ENCODE peak calls at places on chromosomes 12 and 14, in seven cellular contexts. I is IMR-90, R is neuronal stem cell, N is mesenchymal stem cell, F is H9, C is H1, G is trophoblast cell. K is an unnamed sample.

GRCh38 chr14:64363265-64363840 is 24.8 kb upstream of the MTHFD1 start:
- DNase-seq in F (no peak), I (peak), G (no peak), N (peak), R (no peak), C (no peak), K (peak)

GRCh38 chr14:91058017-91058675 is 2.3 kb downstream of the RPS6KA5 start:
- DNase-seq in G (peak), C (no peak), F (no peak), I (no peak), R (no peak), N (peak), K (no peak)

GRCh38 chr14:33790996-33791395 is 159.9 kb downstream of the EGLN3 start:
- DNase-seq in C (no peak), I (no peak), N (no peak), F (no peak), R (no peak), G (no peak), K (no peak)

GRCh38 chr12:69639400-69640016 is 28.8 kb upstream of the LRRC10 start:
- DNase-seq in R (peak), N (peak), G (peak), C (peak), F (peak), I (peak), K (peak)

GRCh38 chr14:33714527-33715222 is 236.2 kb downstream of the EGLN3 start:
- DNase-seq in I (no peak), C (no peak), R (no peak), F (no peak), G (no peak), N (peak), K (no peak)

GRCh38 chr12:54262403-54262925 is 17.5 kb downstream of the CBX5 start:
- DNase-seq in I (peak), C (no peak), R (no peak), N (peak), F (no peak), G (peak), K (peak)

GRCh38 chr14:95530461-95531170 is 4.2 kb upstream of the GLRX5 start:
- DNase-seq in I (no peak), R (no peak), N (no peak), F (no peak), C (no peak), G (peak), K (no peak)

GRCh38 chr12:47992776-47993175 is 11.5 kb downstream of the COL2A1 start:
- DNase-seq in F (no peak), I (no peak), R (no peak), C (no peak), N (no peak), G (no peak), K (no peak)

GRCh38 chr12:54304187-54304810 is 3.5 kb upstream of the NFE2 start:
- DNase-seq in G (peak), C (peak), N (peak), F (peak), R (no peak), I (no peak), K (no peak)

GRCh38 chr14:33811731-33812130 is 139.1 kb downstream of the EGLN3 start:
- DNase-seq in N (no peak), G (no peak), C (no peak), I (no peak), R (no peak), F (no peak), K (no peak)

GRCh38 chr14:102052522-102052921 is 34.3 kb downstream of the HSP90AA1 start:
- DNase-seq in F (no peak), G (peak), N (no peak), R (no peak), C (no peak), I (no peak), K (no peak)

GRCh38 chr14:56889705-56890104 is 79.4 kb upstream of the OTX2 start:
- DNase-seq in N (no peak), G (no peak), I (no peak), C (no peak), R (no peak), F (no peak), K (no peak)

GRCh38 chr14:100215330-100215885 is 23.5 kb upstream of the YY1 start:
- DNase-seq in N (no peak), I (no peak), C (no peak), R (no peak), G (no peak), F (no peak), K (no peak)

GRCh38 chr12:76738824-76739579 is 24.9 kb upstream of the ZDHHC17 start:
- DNase-seq in F (peak), C (no peak), R (no peak), N (no peak), I (no peak), G (peak), K (peak)

GRCh38 chr12:45216983-45217485 is 1.1 kb downstream of the ANO6 start:
- DNase-seq in C (no peak), G (no peak), N (no peak), F (no peak), I (no peak), R (no peak), K (no peak)

GRCh38 chr14:20657216-20658211 is 16.0 kb upstream of the OR6S1 start:
- DNase-seq in I (peak), N (no peak), G (peak), C (peak), R (no peak), F (peak), K (peak)

GRCh38 chr14:104388631-104389325 is 190.8 kb upstream of the C14orf180 start:
- DNase-seq in I (no peak), C (no peak), R (no peak), F (peak), G (no peak), N (no peak), K (no peak)

GRCh38 chr12:76124456-76124855 is 40.0 kb upstream of the NAP1L1 start:
- DNase-seq in N (no peak), F (no peak), R (no peak), I (no peak), G (no peak), C (no peak), K (no peak)

GRCh38 chr12:110338754-110339153 is 57.7 kb downstream of the ATP2A2 start:
- DNase-seq in I (no peak), N (peak), F (no peak), G (no peak), C (peak), R (no peak), K (peak)

GRCh38 chr12:53049582-53050318 is at the start of gene TNS2:
- DNase-seq in C (peak), G (no peak), F (peak), I (peak), R (no peak), N (peak), K (peak)

GRCh38 chr12:25052191-25053020 is 103.5 kb upstream of the BCAT1 start:
- DNase-seq in F (no peak), R (no peak), N (no peak), G (peak), I (no peak), C (no peak), K (peak)

GRCh38 chr12:99619389-99620158 is 28.0 kb upstream of the GARIN6 start:
- DNase-seq in G (peak), N (peak), F (peak), R (peak), C (peak), I (peak), K (peak)

GRCh38 chr12:131087991-131088700 is 134.4 kb downstream of the ADGRD1 start:
- DNase-seq in F (peak), I (no peak), C (peak), R (no peak), G (no peak), N (no peak), K (no peak)

GRCh38 chr14:34329281-34329680 is 132.8 kb downstream of the SPTSSA start:
- DNase-seq in N (no peak), G (no peak), R (no peak), C (no peak), I (peak), F (no peak), K (no peak)

GRCh38 chr14:77967110-77967509 is 167.2 kb downstream of the ADCK1 start:
- DNase-seq in R (no peak), N (no peak), G (no peak), F (no peak), I (no peak), C (no peak), K (no peak)

GRCh38 chr14:77961853-77962580 is 162.1 kb downstream of the ADCK1 start:
- DNase-seq in I (no peak), G (no peak), C (no peak), F (no peak), N (no peak), R (no peak), K (no peak)

GRCh38 chr14:77962731-77963520 is 163.0 kb downstream of the ADCK1 start:
- DNase-seq in C (no peak), F (no peak), R (no peak), N (no peak), G (peak), I (no peak), K (no peak)

GRCh38 chr14:77965050-77965449 is 165.1 kb downstream of the ADCK1 start:
- DNase-seq in R (no peak), G (no peak), C (no peak), F (no peak), I (no peak), N (no peak), K (no peak)

GRCh38 chr14:77965919-77966435 is 166.1 kb downstream of the ADCK1 start:
- DNase-seq in I (peak), G (peak), R (no peak), N (peak), F (peak), C (peak), K (peak)
- H3K9ac ChIP-seq in I (no peak), G (no peak), R (peak), N (peak), F (peak), C (no peak), K (peak)

GRCh38 chr12:120094485-120094884 is 22.1 kb downstream of the RAB35 start:
- DNase-seq in N (no peak), I (no peak), G (no peak), C (no peak), R (no peak), F (no peak), K (no peak)
- H3K4ac ChIP-seq in N (no peak), I (no peak), G (no peak), C (peak), R (no peak), F (no peak), K (no peak)

GRCh38 chr12:124436366-124436765 is 131.0 kb downstream of the NCOR2 start:
- DNase-seq in N (no peak), I (peak), C (no peak), R (no peak), G (no peak), F (no peak), K (peak)
- H3K9ac ChIP-seq in N (no peak), I (no peak), C (no peak), R (no peak), G (no peak), F (no peak), K (no peak)

GRCh38 chr14:94481468-94482131 is 5.6 kb upstream of the SERPINA9 start:
- DNase-seq in C (no peak), F (no peak), N (no peak), I (peak), R (no peak), G (peak), K (no peak)

GRCh38 chr14:94483071-94483451 is 7.1 kb upstream of the SERPINA9 start:
- DNase-seq in I (no peak), C (no peak), F (no peak), G (no peak), N (no peak), R (no peak), K (no peak)

GRCh38 chr14:94484476-94484875 is 8.5 kb upstream of the SERPINA9 start:
- DNase-seq in F (no peak), I (no peak), C (no peak), N (no peak), G (no peak), R (no peak), K (no peak)

GRCh38 chr14:94485944-94486841 is 10.2 kb upstream of the SERPINA9 start:
- DNase-seq in F (peak), C (peak), G (peak), N (no peak), R (peak), I (peak), K (peak)

DNA sequence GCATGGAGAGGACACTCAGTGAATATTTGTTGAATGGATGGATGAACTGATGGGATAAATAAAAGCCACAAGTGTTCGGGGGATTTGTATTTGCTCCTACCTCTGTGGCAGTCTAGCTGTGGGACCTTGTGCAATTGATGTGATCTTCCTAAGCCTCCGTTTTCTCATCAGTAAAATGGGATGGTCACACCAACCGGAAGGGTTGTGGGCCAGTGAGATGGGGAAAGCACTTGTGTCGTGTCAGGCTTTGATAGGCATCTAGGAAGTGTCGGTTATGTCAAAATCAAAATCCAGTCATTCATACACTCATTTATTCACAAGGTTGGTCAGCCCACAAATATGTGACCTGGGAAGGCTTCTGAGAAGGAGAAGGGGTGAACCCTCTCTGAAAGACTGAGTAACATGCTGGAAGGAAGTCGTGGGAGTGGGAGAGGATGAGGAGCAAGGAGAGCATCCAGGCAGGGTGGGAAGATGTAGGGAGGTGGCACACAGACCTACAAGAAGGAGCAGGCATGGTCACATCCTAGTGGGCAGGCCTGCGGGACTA is 7.8 kb upstream of the SERPINA9 start:
- DNase-seq in G (peak), R (no peak), C (no peak), F (no peak), N (no peak), I (peak), K (no peak)
- H3K4ac ChIP-seq in G (no peak), R (no peak), C (no peak), F (no peak), N (no peak), I (no peak), K (no peak)

DNA sequence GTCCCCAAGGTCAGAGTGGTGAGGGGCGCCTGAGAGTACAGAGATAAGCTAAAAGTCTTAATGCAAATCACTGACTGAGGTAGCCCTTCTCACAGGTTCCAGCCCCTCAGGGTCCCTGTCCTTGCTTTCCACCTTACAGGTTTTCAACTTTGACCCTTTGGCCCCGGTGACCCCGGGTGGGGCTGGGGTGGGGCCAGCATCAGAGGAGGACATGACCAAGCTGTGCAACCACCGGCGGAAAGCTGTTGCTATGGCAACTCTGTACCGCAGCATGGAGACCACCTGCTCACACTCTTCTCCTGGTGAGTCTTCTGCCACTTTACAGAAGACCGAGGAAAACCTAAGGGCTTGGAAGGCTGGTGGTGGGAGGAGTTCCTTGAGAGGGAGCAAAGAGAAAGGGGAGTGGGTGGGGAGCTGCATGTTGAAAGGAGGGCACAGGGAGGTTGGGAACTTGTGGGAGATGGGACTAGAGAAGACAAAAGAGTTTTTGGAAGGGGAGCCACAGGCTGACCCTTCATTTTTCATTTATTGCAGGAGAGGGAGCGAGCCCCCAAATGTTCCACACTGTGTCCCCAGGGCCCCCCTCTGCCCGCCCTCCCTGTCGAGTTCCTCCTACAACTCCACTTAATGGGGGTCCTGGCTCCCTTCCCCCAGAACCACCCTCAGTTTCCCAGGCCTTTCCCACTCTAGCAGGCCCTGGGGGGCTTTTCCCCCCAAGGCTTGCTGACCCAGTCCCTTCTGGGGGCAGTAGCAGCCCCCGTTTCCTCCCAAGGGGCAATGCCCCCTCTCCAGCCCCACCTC is 2.4 kb downstream of the MBD6 start:
- DNase-seq in N (no peak), G (no peak), R (no peak), F (no peak), I (no peak), C (no peak), K (no peak)
- H3K9ac ChIP-seq in N (peak), G (no peak), R (no peak), F (no peak), I (peak), C (no peak), K (no peak)

GRCh38 chr14:71418591-71419245 is 511.5 kb downstream of the PCNX1 start:
- DNase-seq in R (no peak), G (no peak), I (no peak), N (no peak), C (no peak), F (no peak), K (no peak)
- H3K4ac ChIP-seq in R (no peak), G (no peak), I (no peak), N (no peak), C (no peak), F (no peak), K (no peak)

DNA sequence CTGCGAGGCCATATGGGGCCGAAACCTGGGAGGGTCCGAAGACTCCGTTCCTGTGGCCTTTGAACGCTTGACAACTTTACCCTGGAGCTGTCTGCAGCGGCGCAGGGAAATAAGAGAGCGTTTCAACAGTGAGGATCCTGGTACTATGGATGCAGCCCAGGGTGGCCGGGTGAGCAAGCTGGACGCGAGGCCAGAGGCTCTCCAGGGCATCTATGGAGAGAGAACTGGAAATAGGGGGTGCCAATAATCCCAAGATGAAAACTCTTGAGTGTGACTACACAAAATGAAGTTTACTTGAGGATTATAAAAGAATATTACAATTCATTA is 1.1 kb upstream of the ABCC9 start:
- DNase-seq in F (no peak), N (no peak), R (no peak), I (no peak), G (peak), C (peak), K (no peak)
- H3K9ac ChIP-seq in F (no peak), N (peak), R (no peak), I (no peak), G (no peak), C (no peak), K (no peak)

DNA sequence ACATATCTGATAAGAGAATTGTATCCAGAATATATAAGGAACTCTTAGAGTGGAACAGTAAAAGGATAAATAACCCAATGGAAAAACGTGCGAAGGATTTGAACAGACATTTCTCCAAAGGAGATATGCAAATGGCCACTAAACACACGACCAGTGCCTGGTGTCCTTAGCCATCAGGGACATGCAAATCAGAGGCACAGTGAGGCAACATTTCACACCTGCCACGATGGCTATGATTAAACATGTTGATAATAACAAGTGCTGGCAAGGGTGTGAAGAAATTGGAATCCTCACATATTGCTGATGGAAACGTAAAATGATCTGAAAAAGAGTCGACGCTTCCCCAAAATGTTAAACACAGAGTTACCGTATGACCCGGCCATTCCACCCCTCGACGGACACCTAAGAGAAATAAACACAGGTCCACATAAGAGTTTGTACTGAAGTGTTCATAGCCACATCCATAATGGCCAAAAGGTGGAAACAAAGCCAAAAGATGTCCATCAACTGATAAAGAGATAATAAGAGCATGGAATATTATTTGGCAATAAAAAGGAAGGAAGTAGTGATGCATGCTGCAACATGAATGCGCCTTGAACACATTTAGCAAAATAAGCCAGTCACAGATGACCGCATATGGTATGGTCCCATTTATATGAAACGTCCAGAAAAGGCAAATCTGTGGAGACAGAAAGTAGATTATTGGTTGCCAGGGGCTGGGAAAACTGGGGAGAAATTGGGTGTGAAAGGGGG is 6.3 kb upstream of the TMEM121 start:
- DNase-seq in F (no peak), C (no peak), R (no peak), N (no peak), G (peak), I (no peak), K (no peak)
- H3K4ac ChIP-seq in F (no peak), C (no peak), R (no peak), N (no peak), G (no peak), I (no peak), K (no peak)

GRCh38 chr12:95083471-95083870 is 10.1 kb upstream of the NR2C1 start:
- DNase-seq in N (no peak), R (no peak), C (no peak), I (peak), F (no peak), G (no peak), K (no peak)
- H3K9ac ChIP-seq in N (peak), R (no peak), C (no peak), I (no peak), F (no peak), G (no peak), K (no peak)

K was measured in mesendoderm.